ENCODE peak calls at places on chromosomes 12 and 14, in four cellular contexts. X is K562, D is H1, Q is GM12878. T is an unnamed sample.

GRCh38 chr12:84599539-84599938 is 313.1 kb downstream of the SLC6A15 start:
- DNase-seq in X (no peak), D (no peak), Q (no peak), T (no peak)

GRCh38 chr12:119328111-119328510 is 6.4 kb upstream of the CCDC60 start:
- DNase-seq in X (peak; percentile 51), D (no peak), Q (no peak), T (peak; percentile 6)

GRCh38 chr12:116236148-116236731 is 41.3 kb downstream of the MED13L start:
- DNase-seq in X (peak; percentile 60), D (no peak), Q (peak; percentile 16), T (peak; percentile 43)

GRCh38 chr14:74140374-74140850 is 55.7 kb downstream of the LIN52 start:
- DNase-seq in X (no peak), D (no peak), Q (no peak), T (no peak)

GRCh38 chr12:57896139-57896436 is 45.3 kb upstream of the ATP23 start:
- DNase-seq in X (no peak), D (no peak), Q (no peak), T (no peak)

GRCh38 chr12:115135800-115136211 is 451.8 kb upstream of the TBX3 start:
- DNase-seq in X (no peak), D (no peak), Q (no peak), T (no peak)

GRCh38 chr12:108193922-108194321 is 64.8 kb downstream of the WSCD2 start:
- DNase-seq in X (peak; percentile 69), D (no peak), Q (no peak), T (peak; percentile 9)

GRCh38 chr12:66335746-66336145 is 33.5 kb downstream of the HELB start:
- DNase-seq in X (no peak), D (no peak), Q (no peak), T (no peak)

GRCh38 chr12:120709976-120710804 is at the start of gene UNC119B:
- DNase-seq in X (peak; percentile 90), D (no peak), Q (no peak), T (no peak)

GRCh38 chr12:93783827-93784226 is 106.7 kb downstream of the CRADD start:
- DNase-seq in X (no peak), D (no peak), Q (no peak), T (no peak)

GRCh38 chr14:103161054-103161397 is 37.8 kb downstream of the TNFAIP2 start:
- DNase-seq in X (no peak), D (no peak), Q (no peak), T (no peak)

GRCh38 chr14:51677738-51678137 is 26.0 kb downstream of the FRMD6 start:
- DNase-seq in X (no peak), D (no peak), Q (no peak), T (no peak)

GRCh38 chr12:112096667-112097066 is 11.9 kb downstream of the NAA25 start:
- DNase-seq in X (no peak), D (no peak), Q (no peak), T (no peak)

GRCh38 chr14:65352964-65353530 is 59.5 kb upstream of the FUT8 start:
- DNase-seq in X (no peak), D (no peak), Q (no peak), T (no peak)

GRCh38 chr12:31961137-31961536 is 1.9 kb downstream of the RESF1 start:
- DNase-seq in X (no peak), D (no peak), Q (no peak), T (no peak)

GRCh38 chr12:69457433-69457832 is 12.8 kb upstream of the FRS2 start:
- DNase-seq in X (no peak), D (no peak), Q (no peak), T (no peak)

GRCh38 chr14:69002069-69002468 is 23.0 kb upstream of the ACTN1 start:
- DNase-seq in X (peak; percentile 48), D (no peak), Q (no peak), T (peak; percentile 73)

GRCh38 chr14:65704412-65704811 is 291.9 kb downstream of the FUT8 start:
- DNase-seq in X (no peak), D (no peak), Q (no peak), T (no peak)

GRCh38 chr14:99132821-99133562 is 139.0 kb downstream of the BCL11B start:
- DNase-seq in X (no peak), D (no peak), Q (no peak), T (no peak)

GRCh38 chr12:48000878-48001321 is 3.4 kb downstream of the COL2A1 start:
- DNase-seq in X (no peak), D (no peak), Q (no peak), T (no peak)

GRCh38 chr12:127162902-127163301 is 1104.1 kb upstream of the TMEM132C start:
- DNase-seq in X (peak; percentile 60), D (no peak), Q (peak; percentile 16), T (no peak)

GRCh38 chr14:75876526-75876925 is 105.3 kb downstream of the TGFB3 start:
- DNase-seq in X (no peak), D (no peak), Q (no peak), T (no peak)

GRCh38 chr14:105218611-105219010 is 29.7 kb upstream of the BTBD6 start:
- DNase-seq in X (no peak), D (no peak), Q (no peak), T (no peak)

GRCh38 chr12:7374423-7375144 is 69.4 kb downstream of the CD163L1 start:
- DNase-seq in X (peak; percentile 37), D (peak; percentile 38), Q (no peak), T (peak; percentile 80)

GRCh38 chr14:22538671-22539228 is 50.3 kb downstream of the DAD1 start:
- DNase-seq in X (no peak), D (no peak), Q (no peak), T (no peak)

GRCh38 chr14:99721792-99722516 is 37.9 kb downstream of the CYP46A1 start:
- DNase-seq in X (no peak), D (no peak), Q (no peak), T (no peak)

GRCh38 chr12:48004039-48004940 is at the start of gene COL2A1:
- DNase-seq in X (no peak), D (no peak), Q (no peak), T (no peak)

GRCh38 chr14:39376671-39377403 is 55.4 kb downstream of the FBXO33 start:
- DNase-seq in X (no peak), D (no peak), Q (no peak), T (peak; percentile 48)

GRCh38 chr12:38141861-38142260 is 174.7 kb upstream of the ALG10B start:
- DNase-seq in X (no peak), D (no peak), Q (no peak), T (no peak)

GRCh38 chr14:24692382-24693352 is 58.7 kb upstream of the GZMB start:
- DNase-seq in X (no peak), D (no peak), Q (no peak), T (no peak)

GRCh38 chr12:13570005-13570694 is 373.6 kb downstream of the EMP1 start:
- DNase-seq in X (no peak), D (no peak), Q (no peak), T (peak; percentile 39)

GRCh38 chr14:63454863-63455622 is 88.1 kb downstream of the PPP2R5E start:
- DNase-seq in X (no peak), D (no peak), Q (no peak), T (no peak)

GRCh38 chr12:95182868-95183415 is 34.3 kb downstream of the FGD6 start:
- DNase-seq in X (peak; percentile 43), D (no peak), Q (no peak), T (no peak)

GRCh38 chr14:23142826-23143225 is 23.8 kb upstream of the CEBPE start:
- DNase-seq in X (no peak), D (no peak), Q (no peak), T (no peak)

GRCh38 chr14:69501362-69501964 is 16.9 kb downstream of the PLEKHD1 start:
- DNase-seq in X (no peak), D (no peak), Q (no peak), T (no peak)

GRCh38 chr12:119589634-119590033 is 3.9 kb upstream of the TMEM233 start:
- DNase-seq in X (no peak), D (no peak), Q (no peak), T (no peak)

GRCh38 chr14:91271639-91272038 is 27.1 kb upstream of the GPR68 start:
- DNase-seq in X (no peak), D (no peak), Q (no peak), T (no peak)

GRCh38 chr12:50922820-50923219 is 29.5 kb upstream of the HIGD1C start:
- DNase-seq in X (no peak), D (no peak), Q (no peak), T (no peak)

GRCh38 chr12:106139422-106140141 is 828 bp upstream of the NUAK1 start:
- DNase-seq in X (no peak), D (peak; percentile 77), Q (no peak), T (peak; percentile 52)

GRCh38 chr12:76142305-76142704 is 57.8 kb upstream of the NAP1L1 start:
- DNase-seq in X (no peak), D (no peak), Q (no peak), T (no peak)
- H3K9ac ChIP-seq in X (no peak overlapping the region), D (no peak overlapping the region), Q (no peak overlapping the region), T (no peak overlapping the region)

GRCh38 chr14:20799955-20800544 is 2.6 kb downstream of the RNASE1 start:
- DNase-seq in X (peak; percentile 42), D (no peak), Q (no peak), T (peak; percentile 30)
- TF ChIP-seq POLR2AphosphoS5 in X (no peak), D (no peak), Q (no peak), T (no peak)

DNA sequence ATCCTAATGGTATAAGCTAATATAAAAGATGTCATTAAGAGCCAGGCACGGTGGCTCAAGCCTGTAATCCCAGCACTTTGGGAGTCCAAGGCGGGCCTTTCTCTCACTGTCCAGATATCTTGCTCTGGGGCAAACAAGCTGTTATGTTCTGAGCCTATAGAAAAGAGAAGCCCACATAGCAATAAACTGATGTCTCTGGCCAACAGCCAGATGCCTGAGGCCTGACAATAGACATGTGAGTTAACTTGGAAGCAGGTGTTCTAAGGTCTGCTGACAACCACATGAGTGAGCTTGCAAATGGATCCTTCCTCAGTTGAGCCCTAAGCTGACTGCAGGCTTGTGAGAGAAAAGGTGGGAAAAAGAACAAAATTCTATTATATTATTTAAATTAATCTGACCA is 25.0 kb downstream of the YAF2 start:
- DNase-seq in X (no peak), D (no peak), Q (no peak), T (no peak)
- TF ChIP-seq HDAC2 in X (no peak), D (no peak), Q (no peak), T (no peak)

DNA sequence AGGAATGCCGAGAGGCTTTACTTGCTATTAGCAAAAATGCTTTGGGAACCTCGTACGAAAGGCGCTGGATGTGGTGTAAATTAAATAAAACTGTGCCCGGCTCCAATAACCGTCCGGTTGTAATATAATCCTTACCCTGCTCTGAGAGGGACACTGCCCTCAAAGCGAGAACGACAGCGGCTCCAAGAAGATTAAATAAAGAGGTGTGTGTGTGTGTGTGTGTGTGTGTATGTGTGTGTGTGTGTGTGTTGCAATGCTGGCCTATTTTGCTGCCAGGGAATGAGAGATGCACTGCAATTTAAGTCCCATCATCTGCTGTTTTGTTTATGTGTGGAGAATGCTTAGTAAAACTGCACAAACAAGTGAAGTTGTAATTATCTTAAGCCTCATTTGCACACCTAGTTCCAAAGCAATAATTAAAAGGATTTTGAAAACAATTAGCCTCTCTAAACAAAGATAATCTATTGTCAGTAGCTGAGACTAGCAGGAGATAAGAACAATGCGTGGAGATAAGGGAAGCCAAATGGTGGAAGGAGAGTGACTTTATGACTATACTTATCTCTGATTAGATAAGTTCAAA is 1.2 kb upstream of the SIX1 start:
- DNase-seq in X (no peak), D (no peak), Q (no peak), T (no peak)
- H3K9ac ChIP-seq in X (no peak overlapping the region), D (no peak overlapping the region), Q (no peak overlapping the region), T (peak overlapping the region; percentile 39)

T was measured in HepG2.